ENCODE peak calls at places on chromosomes 13 and 19, in eight cellular contexts. S is NCI-H510A treated with DMSO at 0.1 percent for 48 hours; A is left ventricle myocardium inferior; C is stimulated activated CD4-positive, alpha-beta T cell treated with anti-CD3 and anti-CD28 coated beads, Interleukin-12 subunit alpha, Interleukin-12 subunit beta, amount 100 ng/mL, for 24 hours; H is RWPE1; M is LHCN-M2; T is Right ventricle myocardium superior; P is EH. G is an unnamed sample.

GRCh38 chr19:22605275-22606211 is 28.6 kb upstream of the ZNF492 start:
- DNase-seq in S (no peak), A (no peak), C (no peak), H (no peak), M (no peak), T (no peak), P (no peak), G (no peak)

GRCh38 chr19:27654266-27654990 is 1558.5 kb downstream of the UQCRFS1 start:
- DNase-seq in S (no peak), A (no peak), C (no peak), H (no peak), M (no peak), T (no peak), P (no peak), G (no peak)

GRCh38 chr13:97471721-97472120 is 37.8 kb downstream of the RAP2A start:
- DNase-seq in S (no peak), A (no peak), C (no peak), H (no peak), M (no peak), T (no peak), P (no peak), G (no peak)

GRCh38 chr19:18253716-18254115 is 20.5 kb downstream of the IQCN start:
- DNase-seq in S (no peak), A (no peak), C (no peak), H (peak; percentile 48), M (no peak), T (no peak), P (no peak), G (no peak)

GRCh38 chr19:39582442-39582841 is 19.9 kb upstream of the LGALS13 start:
- DNase-seq in S (no peak), A (no peak), C (no peak), H (no peak), M (no peak), T (no peak), P (no peak), G (no peak)

GRCh38 chr13:44837250-44837649 is 152.0 kb downstream of the NUFIP1 start:
- DNase-seq in S (no peak), A (no peak), C (no peak), H (no peak), M (peak; percentile 51), T (no peak), P (peak; percentile 80), G (peak; percentile 44)

GRCh38 chr13:50126378-50127016 is 111.3 kb downstream of the KCNRG start:
- DNase-seq in S (peak; percentile 39), A (no peak), C (no peak), H (no peak), M (no peak), T (no peak), P (peak; percentile 30), G (peak; percentile 57)

GRCh38 chr19:46251415-46251814 is 21.9 kb downstream of the IGFL1 start:
- DNase-seq in S (no peak), A (no peak), C (no peak), H (peak; percentile 29), M (no peak), T (no peak), P (no peak), G (no peak)

GRCh38 chr13:30679483-30680330 is 55.6 kb upstream of the ALOX5AP start:
- DNase-seq in S (no peak), A (no peak), C (no peak), H (peak; percentile 26), M (peak; percentile 49), T (no peak), P (peak; percentile 49), G (peak; percentile 56)

G was measured in dermis blood vessel endothelial cell.